ENCODE peak calls at places on chromosome 11, in seven cellular contexts. L, N, R, U, P, Q and A are unnamed samples.

GRCh38 chr11:35458846-35459245 is 39.5 kb upstream of the SLC1A2 start:
- DNase-seq in L (no peak), N (no peak), R (peak; percentile 45), U (no peak), P (peak; percentile 10), Q (no peak), A (no peak)

GRCh38 chr11:133500936-133501335 is 31.4 kb downstream of the OPCML start:
- DNase-seq in L (no peak), N (no peak), R (no peak), U (no peak), P (no peak), Q (no peak), A (no peak)

GRCh38 chr11:60921259-60921658 is 3.0 kb upstream of the TMEM132A start:
- DNase-seq in L (no peak), N (no peak), R (no peak), U (no peak), P (no peak), Q (no peak), A (no peak)

GRCh38 chr11:70167723-70168404 is 35.2 kb upstream of the FADD start:
- DNase-seq in L (no peak), N (peak; percentile 30), R (no peak), U (no peak), P (no peak), Q (no peak), A (no peak)

GRCh38 chr11:114025329-114025907 is 34.1 kb upstream of the ZBTB16 start:
- DNase-seq in L (no peak), N (peak; percentile 8), R (no peak), U (no peak), P (no peak), Q (peak; percentile 35), A (no peak)

GRCh38 chr11:2569321-2569721 is 124.5 kb downstream of the KCNQ1 start:
- DNase-seq in L (peak; percentile 9), N (no peak), R (peak; percentile 69), U (no peak), P (peak; percentile 17), Q (no peak), A (peak; percentile 70)

GRCh38 chr11:28834877-28835276 is 726.7 kb downstream of the METTL15 start:
- DNase-seq in L (no peak), N (peak; percentile 73), R (peak; percentile 85), U (no peak), P (peak; percentile 76), Q (peak; percentile 54), A (peak; percentile 76)

GRCh38 chr11:56885182-56885581 is 103.5 kb upstream of the OR5AK2 start:
- DNase-seq in L (no peak), N (peak; percentile 51), R (no peak), U (peak; percentile 30), P (no peak), Q (no peak), A (no peak)

GRCh38 chr11:27717377-27717776 is 17.1 kb upstream of the BDNF start:
- DNase-seq in L (no peak), N (peak; percentile 28), R (no peak), U (no peak), P (peak; percentile 15), Q (no peak), A (no peak)

GRCh38 chr11:111798279-111798678 is 32.1 kb upstream of the PPP2R1B start:
- DNase-seq in L (no peak), N (no peak), R (no peak), U (no peak), P (no peak), Q (no peak), A (no peak)

GRCh38 chr11:35526370-35526792 is 965 bp upstream of the PAMR1 start:
- DNase-seq in L (no peak), N (peak; percentile 39), R (peak; percentile 34), U (peak; percentile 39), P (peak; percentile 79), Q (no peak), A (no peak)

GRCh38 chr11:133326332-133326731 is 206.0 kb downstream of the OPCML start:
- DNase-seq in L (no peak), N (no peak), R (no peak), U (no peak), P (no peak), Q (no peak), A (no peak)

GRCh38 chr11:84157639-84158038 is 871.5 kb upstream of the CCDC90B start:
- DNase-seq in L (no peak), N (no peak), R (no peak), U (no peak), P (no peak), Q (no peak), A (no peak)

GRCh38 chr11:414333-414857 is 404 bp downstream of the SIGIRR start:
- DNase-seq in L (no peak), N (no peak), R (no peak), U (no peak), P (no peak), Q (no peak), A (no peak)
- H3K4me3 ChIP-seq in L (peak overlapping the region; percentile 68), N (no peak overlapping the region), R (no peak overlapping the region), U (no peak overlapping the region), P (no peak overlapping the region), Q (peak overlapping the region; percentile 21), A (no peak overlapping the region)

DNA sequence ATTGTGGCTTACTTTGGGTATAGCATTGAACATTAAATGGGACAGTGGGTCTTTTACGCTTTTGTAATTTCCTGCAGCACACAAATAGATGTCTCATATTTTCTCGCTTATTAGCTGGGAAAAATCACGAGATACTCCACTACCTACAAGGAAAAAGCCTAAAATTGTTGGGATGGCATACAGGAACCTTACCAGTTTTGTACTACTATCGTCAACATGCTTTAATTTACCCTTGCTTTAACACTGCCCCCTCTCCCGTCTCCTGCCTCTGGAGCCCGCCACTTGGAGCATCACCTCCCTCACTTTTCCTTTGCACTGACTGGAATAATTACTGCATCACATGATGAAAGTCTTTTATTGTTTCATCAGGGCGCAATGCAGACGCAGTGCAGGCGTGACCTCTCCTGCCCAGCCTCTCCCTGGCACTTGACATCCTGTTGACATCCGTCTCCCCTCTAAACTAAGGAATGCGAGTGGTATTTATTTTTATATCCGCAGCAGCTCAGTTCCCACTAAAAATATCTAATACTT is 1.0 kb upstream of the FNBP4 start:
- DNase-seq in L (peak; percentile 78), N (peak; percentile 69), R (peak; percentile 89), U (peak; percentile 33), P (peak; percentile 78), Q (peak; percentile 91), A (peak; percentile 88)
- TF ChIP-seq CTCF in L (no peak), N (no peak), R (no peak), U (no peak), P (no peak), Q (no peak), A (no peak)

GRCh38 chr11:118648291-118648690 is 31.2 kb downstream of the TREH start:
- DNase-seq in L (no peak), N (no peak), R (no peak), U (no peak), P (no peak), Q (no peak), A (no peak)
- H3K4me3 ChIP-seq in L (no peak overlapping the region), N (no peak overlapping the region), R (no peak overlapping the region), U (no peak overlapping the region), P (no peak overlapping the region), Q (no peak overlapping the region), A (no peak overlapping the region)

GRCh38 chr11:31915867-31916266 is 104.7 kb upstream of the PAX6 start:
- DNase-seq in L (no peak), N (no peak), R (no peak), U (no peak), P (no peak), Q (no peak), A (no peak)
- TF ChIP-seq CTCF in L (no peak), N (no peak), R (no peak), U (no peak), P (no peak), Q (no peak), A (no peak)

GRCh38 chr11:106051103-106051502 is 26.0 kb downstream of the KBTBD3 start:
- DNase-seq in L (no peak), N (no peak), R (no peak), U (no peak), P (no peak), Q (no peak), A (no peak)

DNA sequence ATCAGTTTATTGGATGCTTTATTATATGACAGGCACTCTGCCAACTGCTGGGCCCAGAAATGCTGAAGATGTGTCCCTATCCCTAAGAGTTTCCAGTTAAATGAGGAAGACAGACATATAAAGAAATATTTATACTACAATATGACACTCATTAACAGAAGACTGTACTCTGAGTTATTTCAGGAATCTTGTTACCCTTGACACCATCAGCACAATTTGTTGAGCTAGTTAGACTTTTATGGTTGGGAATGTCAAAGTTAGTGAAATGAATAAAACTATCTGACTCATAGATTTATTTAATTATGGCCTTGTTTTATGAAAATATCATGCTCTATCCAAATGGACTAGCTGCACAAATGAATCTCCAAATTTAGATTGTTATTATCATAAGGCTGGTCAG is 25.6 kb upstream of the MSANTD4 start:
- DNase-seq in L (no peak), N (no peak), R (no peak), U (no peak), P (no peak), Q (no peak), A (no peak)
- H3K4me3 ChIP-seq in L (no peak overlapping the region), N (no peak overlapping the region), R (no peak overlapping the region), U (no peak overlapping the region), P (no peak overlapping the region), Q (no peak overlapping the region), A (no peak overlapping the region)

GRCh38 chr11:37688461-37688860 is 1090.4 kb upstream of the RAG2 start:
- DNase-seq in L (no peak), N (no peak), R (no peak), U (no peak), P (no peak), Q (no peak), A (no peak)
- TF ChIP-seq CTCF in L (no peak), N (no peak), R (no peak), U (no peak), P (no peak), Q (no peak), A (no peak)